ENCODE peak calls at places on chromosomes 16 and 17, in ten cellular contexts. One of them, this sample, is unnamed.

GRCh38 chr16:88991813-88992350 is 14.9 kb upstream of the CBFA2T3 start:
- DNase-seq in A549: no peak
- DNase-seq in sigmoid colon: no peak
- DNase-seq in transverse colon: no peak
- DNase-seq in SK-N-SH: no peak
- DNase-seq in tibial nerve: no peak
- DNase-seq in suprapubic skin: no peak
- DNase-seq in esophagus muscularis mucosa: no peak
- DNase-seq in ovary: no peak
- DNase-seq in upper lobe of left lung: no peak
- DNase-seq in this sample: no peak

GRCh38 chr17:43839670-43840101 is 6.7 kb upstream of the MPP3 start:
- DNase-seq in ovary: no peak
- DNase-seq in upper lobe of left lung: peak
- DNase-seq in transverse colon: peak
- DNase-seq in suprapubic skin: no peak
- DNase-seq in A549: peak
- DNase-seq in sigmoid colon: no peak
- DNase-seq in esophagus muscularis mucosa: no peak
- DNase-seq in tibial nerve: no peak
- DNase-seq in SK-N-SH: no peak
- DNase-seq in this sample: peak

GRCh38 chr16:2486645-2487516 is 12.0 kb downstream of the TBC1D24 start:
- DNase-seq in tibial nerve: no peak
- DNase-seq in sigmoid colon: no peak
- DNase-seq in suprapubic skin: no peak
- DNase-seq in transverse colon: peak
- DNase-seq in esophagus muscularis mucosa: no peak
- DNase-seq in A549: no peak
- DNase-seq in SK-N-SH: no peak
- DNase-seq in upper lobe of left lung: peak
- DNase-seq in ovary: no peak
- DNase-seq in this sample: peak

GRCh38 chr16:4882633-4883285 is 35.5 kb downstream of the UBN1 start:
- DNase-seq in suprapubic skin: no peak
- DNase-seq in A549: no peak
- DNase-seq in SK-N-SH: peak
- DNase-seq in upper lobe of left lung: peak
- DNase-seq in transverse colon: no peak
- DNase-seq in ovary: no peak
- DNase-seq in esophagus muscularis mucosa: no peak
- DNase-seq in tibial nerve: peak
- DNase-seq in sigmoid colon: no peak
- DNase-seq in this sample: peak

GRCh38 chr17:12973496-12974318 is 44.1 kb downstream of the ELAC2 start:
- DNase-seq in A549: no peak
- DNase-seq in ovary: peak
- DNase-seq in upper lobe of left lung: no peak
- DNase-seq in sigmoid colon: no peak
- DNase-seq in esophagus muscularis mucosa: no peak
- DNase-seq in tibial nerve: no peak
- DNase-seq in transverse colon: no peak
- DNase-seq in suprapubic skin: no peak
- DNase-seq in SK-N-SH: no peak
- DNase-seq in this sample: no peak

GRCh38 chr17:62625870-62626200 is 1.6 kb upstream of the MRC2 start:
- DNase-seq in transverse colon: no peak
- DNase-seq in sigmoid colon: no peak
- DNase-seq in tibial nerve: no peak
- DNase-seq in suprapubic skin: no peak
- DNase-seq in A549: no peak
- DNase-seq in esophagus muscularis mucosa: no peak
- DNase-seq in upper lobe of left lung: no peak
- DNase-seq in SK-N-SH: peak
- DNase-seq in ovary: no peak
- DNase-seq in this sample: no peak

GRCh38 chr16:84927621-84928591 is 83.4 kb downstream of the ZDHHC7 start:
- DNase-seq in A549: no peak
- DNase-seq in sigmoid colon: peak
- DNase-seq in SK-N-SH: no peak
- DNase-seq in transverse colon: no peak
- DNase-seq in ovary: peak
- DNase-seq in esophagus muscularis mucosa: no peak
- DNase-seq in tibial nerve: no peak
- DNase-seq in upper lobe of left lung: no peak
- DNase-seq in suprapubic skin: no peak
- DNase-seq in this sample: no peak

GRCh38 chr17:64385187-64386083 is 5.2 kb downstream of the PECAM1 start:
- DNase-seq in SK-N-SH: no peak
- DNase-seq in esophagus muscularis mucosa: no peak
- DNase-seq in ovary: peak
- DNase-seq in tibial nerve: peak
- DNase-seq in transverse colon: peak
- DNase-seq in A549: peak
- DNase-seq in upper lobe of left lung: peak
- DNase-seq in sigmoid colon: peak
- DNase-seq in suprapubic skin: peak
- DNase-seq in this sample: no peak

GRCh38 chr17:37430051-37430591 is 23.4 kb downstream of the TADA2A start:
- DNase-seq in esophagus muscularis mucosa: no peak
- DNase-seq in transverse colon: no peak
- DNase-seq in SK-N-SH: no peak
- DNase-seq in A549: no peak
- DNase-seq in suprapubic skin: no peak
- DNase-seq in sigmoid colon: no peak
- DNase-seq in tibial nerve: no peak
- DNase-seq in ovary: no peak
- DNase-seq in upper lobe of left lung: no peak
- DNase-seq in this sample: no peak
- H3K27ac ChIP-seq in esophagus muscularis mucosa: no peak
- H3K27ac ChIP-seq in transverse colon: no peak
- H3K27ac ChIP-seq in SK-N-SH: peak
- H3K27ac ChIP-seq in A549: peak
- H3K27ac ChIP-seq in suprapubic skin: peak
- H3K27ac ChIP-seq in sigmoid colon: no peak
- H3K27ac ChIP-seq in tibial nerve: peak
- H3K27ac ChIP-seq in ovary: no peak
- H3K27ac ChIP-seq in upper lobe of left lung: no peak
- H3K27ac ChIP-seq in this sample: no peak

GRCh38 chr16:66888647-66889615 is 8.6 kb downstream of the PDP2 start:
- DNase-seq in suprapubic skin: no peak
- DNase-seq in esophagus muscularis mucosa: no peak
- DNase-seq in sigmoid colon: no peak
- DNase-seq in A549: no peak
- DNase-seq in ovary: no peak
- DNase-seq in SK-N-SH: no peak
- DNase-seq in tibial nerve: no peak
- DNase-seq in transverse colon: no peak
- DNase-seq in upper lobe of left lung: no peak
- DNase-seq in this sample: no peak
- TF ChIP-seq EP300 in suprapubic skin: no peak
- TF ChIP-seq EP300 in esophagus muscularis mucosa: no peak
- TF ChIP-seq EP300 in sigmoid colon: no peak
- TF ChIP-seq EP300 in A549: no peak
- TF ChIP-seq EP300 in ovary: no peak
- TF ChIP-seq EP300 in SK-N-SH: no peak
- TF ChIP-seq EP300 in tibial nerve: no peak
- TF ChIP-seq EP300 in transverse colon: no peak
- TF ChIP-seq EP300 in upper lobe of left lung: no peak
- TF ChIP-seq EP300 in this sample: no peak

DNA sequence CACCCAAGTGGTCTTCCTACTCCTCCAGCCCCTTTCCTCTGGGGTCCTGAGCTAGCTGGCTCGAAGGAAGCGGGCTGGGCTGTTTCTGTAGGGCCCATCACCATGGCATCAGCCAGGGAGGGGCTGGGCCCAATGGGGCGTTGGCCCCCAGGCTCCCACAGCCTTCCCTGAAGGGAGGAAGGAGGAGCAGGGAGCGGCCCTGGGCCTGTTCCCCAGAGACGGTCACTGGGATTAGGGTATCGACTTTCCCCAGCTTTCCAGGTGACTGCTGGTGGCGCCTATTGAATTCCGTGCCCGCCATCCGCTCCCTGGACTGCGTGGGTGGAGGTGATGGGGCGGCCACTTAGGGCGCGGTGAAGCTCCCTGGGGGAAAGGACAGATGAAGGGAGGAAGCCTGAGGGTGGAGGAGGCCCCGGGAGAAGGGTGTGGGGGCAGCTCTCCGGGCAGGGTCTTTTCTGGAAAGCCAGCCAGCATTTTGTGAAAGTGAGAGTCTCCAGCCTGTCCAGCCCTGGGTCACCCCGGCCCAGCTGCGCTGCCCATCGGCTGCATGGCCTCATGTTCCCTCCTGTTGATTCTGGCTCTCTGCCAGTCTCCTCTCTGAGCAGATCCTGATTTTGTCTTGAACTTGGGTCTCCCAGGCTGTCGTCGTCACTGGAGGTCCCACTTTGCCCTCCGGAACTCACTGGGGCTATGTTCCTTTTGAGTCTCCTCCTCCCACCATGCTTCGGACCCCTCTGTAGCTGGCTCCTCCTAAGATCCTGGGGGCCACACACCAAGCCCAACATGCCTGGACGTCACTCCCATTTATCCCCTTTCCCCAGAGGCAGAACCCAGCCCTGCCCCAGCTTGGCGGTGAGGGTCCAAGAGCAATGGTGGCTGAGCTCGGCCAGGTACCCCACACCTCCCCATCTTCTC is 9.8 kb downstream of the NHERF1 start:
- DNase-seq in ovary: no peak
- DNase-seq in A549: no peak
- DNase-seq in SK-N-SH: peak
- DNase-seq in upper lobe of left lung: no peak
- DNase-seq in sigmoid colon: no peak
- DNase-seq in transverse colon: peak
- DNase-seq in esophagus muscularis mucosa: no peak
- DNase-seq in tibial nerve: peak
- DNase-seq in suprapubic skin: no peak
- DNase-seq in this sample: peak
- H3K4me3 ChIP-seq in ovary: no peak
- H3K4me3 ChIP-seq in A549: no peak
- H3K4me3 ChIP-seq in SK-N-SH: no peak
- H3K4me3 ChIP-seq in upper lobe of left lung: no peak
- H3K4me3 ChIP-seq in sigmoid colon: no peak
- H3K4me3 ChIP-seq in transverse colon: no peak
- H3K4me3 ChIP-seq in esophagus muscularis mucosa: no peak
- H3K4me3 ChIP-seq in tibial nerve: no peak
- H3K4me3 ChIP-seq in suprapubic skin: peak
- H3K4me3 ChIP-seq in this sample: peak

GRCh38 chr17:78275355-78275754 is 43.9 kb downstream of the TMEM235 start:
- DNase-seq in tibial nerve: no peak
- DNase-seq in ovary: no peak
- DNase-seq in A549: no peak
- DNase-seq in transverse colon: no peak
- DNase-seq in sigmoid colon: no peak
- DNase-seq in suprapubic skin: no peak
- DNase-seq in upper lobe of left lung: no peak
- DNase-seq in SK-N-SH: no peak
- DNase-seq in esophagus muscularis mucosa: no peak
- DNase-seq in this sample: no peak
- H3K27ac ChIP-seq in tibial nerve: no peak
- H3K27ac ChIP-seq in ovary: no peak
- H3K27ac ChIP-seq in A549: no peak
- H3K27ac ChIP-seq in transverse colon: no peak
- H3K27ac ChIP-seq in sigmoid colon: no peak
- H3K27ac ChIP-seq in suprapubic skin: no peak
- H3K27ac ChIP-seq in upper lobe of left lung: no peak
- H3K27ac ChIP-seq in SK-N-SH: no peak
- H3K27ac ChIP-seq in esophagus muscularis mucosa: no peak
- H3K27ac ChIP-seq in this sample: no peak

DNA sequence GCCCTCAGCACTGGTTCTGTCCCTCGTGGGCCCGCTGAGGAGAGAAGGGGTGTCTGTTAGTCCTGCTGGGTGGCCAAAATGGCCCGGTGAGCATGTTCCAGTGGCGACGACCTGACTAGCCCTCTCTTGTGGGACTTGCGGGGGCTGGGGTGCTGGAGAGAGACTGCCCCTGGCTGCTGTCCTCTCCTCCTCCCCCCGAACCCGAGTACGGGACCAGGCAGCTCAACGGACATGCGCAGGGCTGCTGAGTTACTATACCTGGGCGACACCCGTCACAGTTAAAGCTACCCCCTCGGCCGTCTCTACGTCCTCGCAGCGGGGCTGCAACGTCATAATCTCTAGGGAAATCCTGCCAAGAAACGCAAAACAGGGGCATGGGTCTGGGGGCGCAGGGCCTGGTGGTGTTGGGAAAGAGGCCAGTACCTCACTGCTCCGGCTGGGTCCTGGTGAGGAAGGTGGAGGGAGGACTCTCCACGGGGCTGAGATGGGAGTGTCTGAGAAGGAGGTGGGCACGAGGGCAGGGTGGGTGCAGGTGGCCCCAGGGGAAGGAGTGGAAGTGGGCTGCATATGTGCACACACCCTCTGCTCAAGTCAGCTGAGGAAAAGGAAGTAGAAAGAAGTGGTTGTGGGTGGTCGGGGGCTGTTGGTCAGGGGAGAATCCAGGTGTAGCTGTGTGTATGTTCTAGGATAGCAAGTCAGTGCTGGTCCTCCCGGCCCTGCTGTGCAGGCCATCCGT is 13.4 kb downstream of the FLOT2 start:
- DNase-seq in A549: no peak
- DNase-seq in sigmoid colon: no peak
- DNase-seq in transverse colon: no peak
- DNase-seq in suprapubic skin: no peak
- DNase-seq in tibial nerve: no peak
- DNase-seq in upper lobe of left lung: no peak
- DNase-seq in esophagus muscularis mucosa: no peak
- DNase-seq in ovary: no peak
- DNase-seq in SK-N-SH: peak
- DNase-seq in this sample: no peak
- TF ChIP-seq EP300 in A549: no peak
- TF ChIP-seq EP300 in sigmoid colon: no peak
- TF ChIP-seq EP300 in transverse colon: no peak
- TF ChIP-seq EP300 in suprapubic skin: no peak
- TF ChIP-seq EP300 in tibial nerve: no peak
- TF ChIP-seq EP300 in upper lobe of left lung: no peak
- TF ChIP-seq EP300 in esophagus muscularis mucosa: no peak
- TF ChIP-seq EP300 in ovary: no peak
- TF ChIP-seq EP300 in SK-N-SH: no peak
- TF ChIP-seq EP300 in this sample: no peak

This sample was measured in stomach.